ENCODE peak calls at places on chromosomes 7 and 10, in eight cellular contexts. One of them, this sample, is unnamed. For H3K4me1 and H3K27me3, the result is how much of the 10 kb centered on the place peaks cover.

GRCh38 chr10:48306870-48307531 is 524 bp downstream of the MAPK8 start:
- DNase-seq in aorta: peak
- DNase-seq in DND-41: peak
- DNase-seq in left lung: peak
- DNase-seq in trophoblast cell: peak
- DNase-seq in pancreas: peak
- DNase-seq in HAP-1: peak
- DNase-seq in thoracic aorta: peak
- DNase-seq in this sample: peak

GRCh38 chr7:24970676-24971075 is 9.3 kb downstream of the OSBPL3 start:
- DNase-seq in aorta: no peak
- DNase-seq in DND-41: no peak
- DNase-seq in left lung: no peak
- DNase-seq in trophoblast cell: no peak
- DNase-seq in pancreas: no peak
- DNase-seq in HAP-1: no peak
- DNase-seq in thoracic aorta: no peak
- DNase-seq in this sample: no peak

GRCh38 chr10:133308431-133309110 is at the start of the genes TUBGCP2 and ZNF511:
- DNase-seq in aorta: peak
- DNase-seq in DND-41: peak
- DNase-seq in left lung: peak
- DNase-seq in trophoblast cell: peak
- DNase-seq in pancreas: peak
- DNase-seq in HAP-1: peak
- DNase-seq in thoracic aorta: peak
- DNase-seq in this sample: peak

GRCh38 chr7:37495574-37496184 is 47.0 kb upstream of the ELMO1 start:
- DNase-seq in aorta: no peak
- DNase-seq in DND-41: no peak
- DNase-seq in left lung: no peak
- DNase-seq in trophoblast cell: peak
- DNase-seq in pancreas: no peak
- DNase-seq in HAP-1: peak
- DNase-seq in thoracic aorta: no peak
- DNase-seq in this sample: peak

GRCh38 chr10:96257944-96258343 is 13.4 kb downstream of the BLNK start:
- DNase-seq in aorta: peak
- DNase-seq in DND-41: no peak
- DNase-seq in left lung: peak
- DNase-seq in trophoblast cell: no peak
- DNase-seq in pancreas: peak
- DNase-seq in HAP-1: no peak
- DNase-seq in thoracic aorta: peak
- DNase-seq in this sample: no peak

GRCh38 chr7:136018104-136018503 is 40.9 kb upstream of the MTPN start:
- DNase-seq in aorta: no peak
- DNase-seq in DND-41: no peak
- DNase-seq in left lung: no peak
- DNase-seq in trophoblast cell: no peak
- DNase-seq in pancreas: no peak
- DNase-seq in HAP-1: no peak
- DNase-seq in thoracic aorta: no peak
- DNase-seq in this sample: no peak

GRCh38 chr7:92802398-92802797 is 34.0 kb downstream of the CDK6 start:
- DNase-seq in aorta: no peak
- DNase-seq in DND-41: no peak
- DNase-seq in left lung: no peak
- DNase-seq in trophoblast cell: no peak
- DNase-seq in pancreas: no peak
- DNase-seq in HAP-1: no peak
- DNase-seq in thoracic aorta: no peak
- DNase-seq in this sample: no peak

GRCh38 chr7:105808703-105809590 is 67.5 kb downstream of the ATXN7L1 start:
- DNase-seq in aorta: peak
- DNase-seq in DND-41: no peak
- DNase-seq in left lung: peak
- DNase-seq in trophoblast cell: no peak
- DNase-seq in pancreas: no peak
- DNase-seq in HAP-1: no peak
- DNase-seq in thoracic aorta: no peak
- DNase-seq in this sample: peak

GRCh38 chr7:148238926-148239325 is 351.6 kb upstream of the C7orf33 start:
- DNase-seq in aorta: no peak
- DNase-seq in DND-41: no peak
- DNase-seq in left lung: no peak
- DNase-seq in trophoblast cell: no peak
- DNase-seq in pancreas: no peak
- DNase-seq in HAP-1: no peak
- DNase-seq in thoracic aorta: no peak
- DNase-seq in this sample: no peak

GRCh38 chr7:145817687-145818086 is 298.9 kb upstream of the CNTNAP2 start:
- DNase-seq in aorta: no peak
- DNase-seq in DND-41: no peak
- DNase-seq in left lung: no peak
- DNase-seq in trophoblast cell: no peak
- DNase-seq in pancreas: no peak
- DNase-seq in HAP-1: no peak
- DNase-seq in thoracic aorta: no peak
- DNase-seq in this sample: no peak

GRCh38 chr7:30469303-30469702 is 9.3 kb downstream of the NOD1 start:
- DNase-seq in aorta: peak
- DNase-seq in DND-41: no peak
- DNase-seq in left lung: peak
- DNase-seq in trophoblast cell: peak
- DNase-seq in pancreas: peak
- DNase-seq in HAP-1: peak
- DNase-seq in thoracic aorta: peak
- DNase-seq in this sample: no peak

GRCh38 chr7:29106128-29106988 is 40.0 kb downstream of the CPVL start:
- DNase-seq in aorta: no peak
- DNase-seq in DND-41: peak
- DNase-seq in left lung: no peak
- DNase-seq in trophoblast cell: peak
- DNase-seq in pancreas: peak
- DNase-seq in HAP-1: peak
- DNase-seq in thoracic aorta: no peak
- DNase-seq in this sample: no peak

GRCh38 chr7:131197920-131198610 is 129.6 kb upstream of the MKLN1 start:
- DNase-seq in aorta: no peak
- DNase-seq in DND-41: no peak
- DNase-seq in left lung: no peak
- DNase-seq in trophoblast cell: peak
- DNase-seq in pancreas: no peak
- DNase-seq in HAP-1: peak
- DNase-seq in thoracic aorta: no peak
- DNase-seq in this sample: no peak

GRCh38 chr10:77770868-77771175 is 133.2 kb upstream of the KCNMA1 start:
- DNase-seq in aorta: no peak
- DNase-seq in DND-41: no peak
- DNase-seq in left lung: no peak
- DNase-seq in trophoblast cell: no peak
- DNase-seq in pancreas: no peak
- DNase-seq in HAP-1: no peak
- DNase-seq in thoracic aorta: no peak
- DNase-seq in this sample: no peak

GRCh38 chr7:140049339-140050024 is 13.3 kb downstream of the PARP12 start:
- DNase-seq in aorta: no peak
- DNase-seq in DND-41: no peak
- DNase-seq in left lung: no peak
- DNase-seq in trophoblast cell: no peak
- DNase-seq in pancreas: no peak
- DNase-seq in HAP-1: no peak
- DNase-seq in thoracic aorta: no peak
- DNase-seq in this sample: no peak

GRCh38 chr10:33901166-33901565 is 566.7 kb upstream of the NRP1 start:
- DNase-seq in aorta: no peak
- DNase-seq in DND-41: no peak
- DNase-seq in left lung: no peak
- DNase-seq in trophoblast cell: no peak
- DNase-seq in pancreas: no peak
- DNase-seq in HAP-1: no peak
- DNase-seq in thoracic aorta: peak
- DNase-seq in this sample: no peak

GRCh38 chr10:21021231-21021630 is 124.1 kb upstream of the NEBL start:
- DNase-seq in aorta: no peak
- DNase-seq in DND-41: no peak
- DNase-seq in left lung: no peak
- DNase-seq in trophoblast cell: no peak
- DNase-seq in pancreas: no peak
- DNase-seq in HAP-1: no peak
- DNase-seq in thoracic aorta: no peak
- DNase-seq in this sample: no peak

GRCh38 chr7:4819450-4820404 is 42.1 kb downstream of the PAPOLB start:
- DNase-seq in aorta: peak
- DNase-seq in DND-41: no peak
- DNase-seq in left lung: no peak
- DNase-seq in trophoblast cell: no peak
- DNase-seq in pancreas: no peak
- DNase-seq in HAP-1: no peak
- DNase-seq in thoracic aorta: no peak
- DNase-seq in this sample: no peak

GRCh38 chr7:92417913-92418312 is 29.4 kb upstream of the GATAD1 start:
- DNase-seq in aorta: no peak
- DNase-seq in DND-41: no peak
- DNase-seq in left lung: no peak
- DNase-seq in trophoblast cell: no peak
- DNase-seq in pancreas: no peak
- DNase-seq in HAP-1: no peak
- DNase-seq in thoracic aorta: no peak
- DNase-seq in this sample: no peak

GRCh38 chr10:75672842-75673241 is 241.4 kb downstream of the LRMDA start:
- DNase-seq in aorta: no peak
- DNase-seq in DND-41: no peak
- DNase-seq in left lung: no peak
- DNase-seq in trophoblast cell: no peak
- DNase-seq in pancreas: no peak
- DNase-seq in HAP-1: no peak
- DNase-seq in thoracic aorta: no peak
- DNase-seq in this sample: no peak

GRCh38 chr7:30912986-30913671 is 1.5 kb downstream of the AQP1 start:
- DNase-seq in aorta: peak
- DNase-seq in DND-41: no peak
- DNase-seq in left lung: no peak
- DNase-seq in trophoblast cell: no peak
- DNase-seq in pancreas: peak
- DNase-seq in HAP-1: no peak
- DNase-seq in thoracic aorta: no peak
- DNase-seq in this sample: no peak

GRCh38 chr10:30769361-30769760 is 139.8 kb upstream of the LYZL2 start:
- DNase-seq in aorta: no peak
- DNase-seq in DND-41: no peak
- DNase-seq in left lung: no peak
- DNase-seq in trophoblast cell: no peak
- DNase-seq in pancreas: no peak
- DNase-seq in HAP-1: no peak
- DNase-seq in thoracic aorta: no peak
- DNase-seq in this sample: peak

GRCh38 chr7:100914879-100915442 is 19.3 kb upstream of the ACHE start:
- DNase-seq in aorta: no peak
- DNase-seq in DND-41: no peak
- DNase-seq in left lung: peak
- DNase-seq in trophoblast cell: no peak
- DNase-seq in pancreas: no peak
- DNase-seq in HAP-1: no peak
- DNase-seq in thoracic aorta: no peak
- DNase-seq in this sample: no peak

GRCh38 chr7:104956753-104957450 is 57.1 kb upstream of the KMT2E start:
- DNase-seq in aorta: no peak
- DNase-seq in DND-41: no peak
- DNase-seq in left lung: no peak
- DNase-seq in trophoblast cell: no peak
- DNase-seq in pancreas: no peak
- DNase-seq in HAP-1: no peak
- DNase-seq in thoracic aorta: no peak
- DNase-seq in this sample: no peak

GRCh38 chr10:3805791-3806381 is 20.9 kb upstream of the KLF6 start:
- DNase-seq in aorta: no peak
- DNase-seq in DND-41: peak
- DNase-seq in left lung: no peak
- DNase-seq in trophoblast cell: peak
- DNase-seq in pancreas: no peak
- DNase-seq in HAP-1: no peak
- DNase-seq in thoracic aorta: peak
- DNase-seq in this sample: no peak

GRCh38 chr7:70301673-70302072 is 703.4 kb downstream of the AUTS2 start:
- DNase-seq in aorta: no peak
- DNase-seq in DND-41: peak
- DNase-seq in left lung: no peak
- DNase-seq in trophoblast cell: no peak
- DNase-seq in pancreas: no peak
- DNase-seq in HAP-1: no peak
- DNase-seq in thoracic aorta: no peak
- DNase-seq in this sample: no peak
- H3K4me1 ChIP-seq in aorta: under half
- H3K4me1 ChIP-seq in DND-41: under half
- H3K4me1 ChIP-seq in left lung: under half
- H3K4me1 ChIP-seq in trophoblast cell: under half
- H3K4me1 ChIP-seq in pancreas: under half
- H3K4me1 ChIP-seq in HAP-1: under half
- H3K4me1 ChIP-seq in thoracic aorta: under half
- H3K4me1 ChIP-seq in this sample: under half

DNA sequence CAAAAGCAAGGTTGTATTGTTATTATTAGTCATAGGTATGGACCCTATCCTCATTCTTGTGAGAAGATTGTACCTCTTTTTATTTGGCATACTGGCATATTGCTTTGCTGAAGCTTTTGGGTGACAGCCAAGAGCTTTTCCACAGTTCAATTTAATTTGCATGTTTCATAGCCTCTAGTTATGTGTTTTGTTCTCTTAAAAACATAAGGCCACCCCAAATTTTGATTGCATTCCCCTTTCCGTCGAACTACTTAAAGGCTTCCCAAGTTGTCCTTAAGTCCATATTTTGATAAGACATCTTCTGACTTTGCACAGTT is 1.6 kb downstream of the MCU start:
- DNase-seq in aorta: no peak
- DNase-seq in DND-41: no peak
- DNase-seq in left lung: no peak
- DNase-seq in trophoblast cell: no peak
- DNase-seq in pancreas: no peak
- DNase-seq in HAP-1: no peak
- DNase-seq in thoracic aorta: no peak
- DNase-seq in this sample: no peak
- H3K4me3 ChIP-seq in aorta: peak
- H3K4me3 ChIP-seq in DND-41: peak
- H3K4me3 ChIP-seq in left lung: peak
- H3K4me3 ChIP-seq in trophoblast cell: no peak
- H3K4me3 ChIP-seq in pancreas: no peak
- H3K4me3 ChIP-seq in HAP-1: peak
- H3K4me3 ChIP-seq in thoracic aorta: peak
- H3K4me3 ChIP-seq in this sample: peak

GRCh38 chr10:8049151-8049873 is 5.2 kb upstream of the GATA3 start:
- DNase-seq in aorta: no peak
- DNase-seq in DND-41: no peak
- DNase-seq in left lung: no peak
- DNase-seq in trophoblast cell: peak
- DNase-seq in pancreas: no peak
- DNase-seq in HAP-1: peak
- DNase-seq in thoracic aorta: no peak
- DNase-seq in this sample: no peak
- H3K27me3 ChIP-seq in aorta: under half
- H3K27me3 ChIP-seq in DND-41: under half
- H3K27me3 ChIP-seq in left lung: half or more
- H3K27me3 ChIP-seq in trophoblast cell: under half
- H3K27me3 ChIP-seq in pancreas: under half
- H3K27me3 ChIP-seq in HAP-1: under half
- H3K27me3 ChIP-seq in thoracic aorta: under half
- H3K27me3 ChIP-seq in this sample: half or more

GRCh38 chr10:46223626-46224413 is 63.0 kb upstream of the ANTXRL start:
- DNase-seq in aorta: no peak
- DNase-seq in DND-41: no peak
- DNase-seq in left lung: no peak
- DNase-seq in trophoblast cell: no peak
- DNase-seq in pancreas: no peak
- DNase-seq in HAP-1: no peak
- DNase-seq in thoracic aorta: no peak
- DNase-seq in this sample: no peak
- H3K4me1 ChIP-seq in aorta: under half
- H3K4me1 ChIP-seq in DND-41: under half
- H3K4me1 ChIP-seq in left lung: under half
- H3K4me1 ChIP-seq in trophoblast cell: under half
- H3K4me1 ChIP-seq in pancreas: under half
- H3K4me1 ChIP-seq in HAP-1: under half
- H3K4me1 ChIP-seq in thoracic aorta: under half
- H3K4me1 ChIP-seq in this sample: under half

This sample was measured in CD8-positive, alpha-beta memory T cell.